ENCODE peak calls at places on chromosomes 12 and 14, in six cellular contexts. M is testis, J is H7, S is right atrium auricular region, T is Peyer's patch, H is stomach. Q is an unnamed sample. For H3K27me3, the result is how much of the 10 kb centered on the place peaks cover.

GRCh38 chr14:91611528-91611927 is 101.4 kb upstream of the PPP4R3A start:
- DNase-seq in M (no peak), J (no peak), S (no peak), T (no peak), H (no peak), Q (no peak)

GRCh38 chr14:75884198-75884611 is 97.6 kb downstream of the TGFB3 start:
- DNase-seq in M (no peak), J (peak), S (no peak), T (no peak), H (no peak), Q (no peak)

GRCh38 chr14:37021406-37021805 is 151.0 kb downstream of the SLC25A21 start:
- DNase-seq in M (no peak), J (no peak), S (no peak), T (no peak), H (no peak), Q (no peak)

GRCh38 chr12:51848843-51849735 is 571 bp upstream of the FIGNL2 start:
- DNase-seq in M (no peak), J (peak), S (no peak), T (no peak), H (no peak), Q (no peak)

GRCh38 chr14:95267306-95267705 is 52.4 kb downstream of the CLMN start:
- DNase-seq in M (no peak), J (no peak), S (no peak), T (no peak), H (no peak), Q (no peak)

GRCh38 chr12:96623818-96624217 is 134.4 kb downstream of the CFAP54 start:
- DNase-seq in M (no peak), J (no peak), S (no peak), T (no peak), H (no peak), Q (no peak)

GRCh38 chr14:39034481-39035296 is 68.3 kb downstream of the SEC23A start:
- DNase-seq in M (no peak), J (peak), S (no peak), T (no peak), H (no peak), Q (no peak)

GRCh38 chr14:58085877-58086276 is 66.1 kb downstream of the ARMH4 start:
- DNase-seq in M (no peak), J (no peak), S (no peak), T (no peak), H (no peak), Q (no peak)

GRCh38 chr12:14443531-14443930 is 78.0 kb downstream of the ATF7IP start:
- DNase-seq in M (no peak), J (no peak), S (no peak), T (no peak), H (no peak), Q (no peak)

GRCh38 chr12:103560604-103561101 is 26.4 kb upstream of the STAB2 start:
- DNase-seq in M (no peak), J (no peak), S (no peak), T (no peak), H (no peak), Q (no peak)

GRCh38 chr14:78143489-78144145 is 26.6 kb upstream of the NRXN3 start:
- DNase-seq in M (no peak), J (no peak), S (no peak), T (no peak), H (no peak), Q (no peak)

GRCh38 chr12:75917083-75917482 is 114.5 kb downstream of the PHLDA1 start:
- DNase-seq in M (no peak), J (no peak), S (no peak), T (no peak), H (no peak), Q (no peak)

GRCh38 chr12:48036818-48037217 is 32.5 kb upstream of the COL2A1 start:
- DNase-seq in M (no peak), J (peak), S (no peak), T (no peak), H (no peak), Q (no peak)

GRCh38 chr12:22994276-22994675 is 369.3 kb downstream of the ETNK1 start:
- DNase-seq in M (no peak), J (no peak), S (no peak), T (no peak), H (no peak), Q (no peak)

GRCh38 chr12:43278268-43278832 is 273.7 kb downstream of the ADAMTS20 start:
- DNase-seq in M (no peak), J (no peak), S (no peak), T (no peak), H (no peak), Q (no peak)

GRCh38 chr12:31370645-31371620 is 45.0 kb upstream of the SINHCAF start:
- DNase-seq in M (no peak), J (peak), S (no peak), T (peak), H (no peak), Q (no peak)

GRCh38 chr12:70101064-70101463 is 142.2 kb upstream of the CNOT2 start:
- DNase-seq in M (no peak), J (peak), S (no peak), T (no peak), H (no peak), Q (no peak)

GRCh38 chr14:89270439-89271227 is 146.4 kb downstream of the FOXN3 start:
- DNase-seq in M (no peak), J (no peak), S (no peak), T (peak), H (peak), Q (peak)

GRCh38 chr12:95446511-95446910 is 27.4 kb upstream of the METAP2 start:
- DNase-seq in M (peak), J (peak), S (peak), T (peak), H (peak), Q (no peak)

GRCh38 chr14:26992403-26993115 is 394.7 kb upstream of the NOVA1 start:
- DNase-seq in M (no peak), J (no peak), S (no peak), T (no peak), H (no peak), Q (no peak)

GRCh38 chr12:108747563-108747962 is 16.2 kb upstream of the CORO1C start:
- DNase-seq in M (no peak), J (no peak), S (no peak), T (no peak), H (no peak), Q (no peak)

GRCh38 chr12:91417649-91418048 is 235.0 kb upstream of the DCN start:
- DNase-seq in M (no peak), J (no peak), S (no peak), T (no peak), H (no peak), Q (no peak)

GRCh38 chr12:27780612-27781408 is 774 bp upstream of the MANSC4 start:
- DNase-seq in M (peak), J (peak), S (peak), T (no peak), H (peak), Q (peak)

GRCh38 chr12:74624206-74624605 is 86.6 kb downstream of the ATXN7L3B start:
- DNase-seq in M (no peak), J (no peak), S (no peak), T (no peak), H (no peak), Q (no peak)

GRCh38 chr12:82688619-82689018 is 1.9 kb downstream of the TMTC2 start:
- DNase-seq in M (no peak), J (no peak), S (no peak), T (no peak), H (no peak), Q (no peak)

GRCh38 chr12:87982208-87982607 is 47.0 kb downstream of the C12orf50 start:
- DNase-seq in M (no peak), J (no peak), S (no peak), T (no peak), H (no peak), Q (no peak)

GRCh38 chr12:95790912-95791849 is 617 bp upstream of the NTN4 start:
- DNase-seq in M (peak), J (peak), S (no peak), T (peak), H (no peak), Q (peak)

GRCh38 chr12:26374934-26375333 is 179.6 kb downstream of the SSPN start:
- DNase-seq in M (no peak), J (no peak), S (no peak), T (no peak), H (no peak), Q (no peak)

GRCh38 chr12:6083606-6084005 is 40.9 kb downstream of the VWF start:
- DNase-seq in M (no peak), J (no peak), S (no peak), T (no peak), H (no peak), Q (no peak)

GRCh38 chr14:32370720-32371119 is 41.6 kb downstream of the AKAP6 start:
- DNase-seq in M (no peak), J (no peak), S (no peak), T (no peak), H (no peak), Q (no peak)

GRCh38 chr14:103416916-103417315 is 31.7 kb downstream of the MARK3 start:
- DNase-seq in M (no peak), J (peak), S (no peak), T (no peak), H (no peak), Q (no peak)

GRCh38 chr14:61570961-61571299 is 124.4 kb upstream of the HIF1A start:
- DNase-seq in M (no peak), J (no peak), S (no peak), T (no peak), H (no peak), Q (no peak)

GRCh38 chr14:61570188-61570960 is 124.9 kb upstream of the HIF1A start:
- DNase-seq in M (no peak), J (no peak), S (peak), T (no peak), H (no peak), Q (no peak)

GRCh38 chr14:61568572-61569011 is 126.7 kb upstream of the HIF1A start:
- DNase-seq in M (no peak), J (peak), S (peak), T (peak), H (peak), Q (no peak)

GRCh38 chr14:61569308-61569707 is 126.0 kb upstream of the HIF1A start:
- DNase-seq in M (no peak), J (no peak), S (no peak), T (no peak), H (no peak), Q (no peak)

GRCh38 chr14:61569783-61570182 is 125.5 kb upstream of the HIF1A start:
- DNase-seq in M (no peak), J (no peak), S (peak), T (no peak), H (peak), Q (peak)
- H3K4me3 ChIP-seq in M (no peak), J (no peak), S (no peak), T (no peak), H (no peak), Q (no peak)

GRCh38 chr12:3757261-3757660 is 4.4 kb upstream of the CRACR2A start:
- DNase-seq in M (no peak), J (no peak), S (no peak), T (no peak), H (peak), Q (no peak)
- H3K27me3 ChIP-seq in M (under half), J (under half), S (under half), T (under half), H (under half), Q (under half)

GRCh38 chr14:60095781-60096450 is 4.2 kb downstream of the PCNX4 start:
- DNase-seq in M (no peak), J (no peak), S (no peak), T (no peak), H (no peak), Q (no peak)
- H3K4me3 ChIP-seq in M (no peak), J (no peak), S (no peak), T (no peak), H (no peak), Q (no peak)

GRCh38 chr14:93868165-93868564 is 59.0 kb upstream of the FAM181A start:
- DNase-seq in M (no peak), J (no peak), S (no peak), T (no peak), H (no peak), Q (no peak)

DNA sequence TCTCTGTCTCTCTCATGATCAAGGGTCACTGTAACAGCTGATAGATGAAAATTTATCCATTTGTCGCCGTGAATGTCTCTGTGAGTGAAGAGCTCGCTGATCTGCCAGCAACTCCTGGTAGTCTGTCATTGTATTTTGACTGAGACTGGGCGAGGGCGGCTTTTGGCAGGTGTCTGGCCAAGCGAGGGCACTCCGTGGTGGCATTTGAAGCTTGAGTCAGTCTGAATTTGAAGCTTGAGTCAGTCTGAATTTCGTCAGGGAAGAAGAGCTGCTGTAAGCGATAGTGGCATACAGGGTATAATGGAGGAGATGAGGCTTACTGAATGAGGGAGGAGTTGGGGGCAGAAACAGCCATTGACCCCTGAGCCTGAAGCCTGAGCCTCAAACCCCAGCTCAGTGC is 56.8 kb upstream of the FAM181A start:
- DNase-seq in M (no peak), J (no peak), S (no peak), T (no peak), H (no peak), Q (no peak)
- H3K27me3 ChIP-seq in M (under half), J (under half), S (under half), T (under half), H (under half), Q (under half)

GRCh38 chr12:121080909-121081308 is 41.9 kb upstream of the OASL start:
- DNase-seq in M (no peak), J (no peak), S (no peak), T (no peak), H (no peak), Q (no peak)
- H3K4me3 ChIP-seq in M (no peak), J (no peak), S (no peak), T (no peak), H (no peak), Q (no peak)

GRCh38 chr12:132218519-132218860 is 74.2 kb downstream of the NOC4L start:
- DNase-seq in M (no peak), J (no peak), S (no peak), T (no peak), H (no peak), Q (no peak)

GRCh38 chr12:132217800-132218518 is 73.7 kb downstream of the NOC4L start:
- DNase-seq in M (no peak), J (no peak), S (no peak), T (no peak), H (no peak), Q (no peak)

GRCh38 chr12:132217371-132217770 is 73.1 kb downstream of the NOC4L start:
- DNase-seq in M (no peak), J (no peak), S (no peak), T (no peak), H (no peak), Q (no peak)

GRCh38 chr12:132218915-132219314 is 74.7 kb downstream of the NOC4L start:
- DNase-seq in M (no peak), J (peak), S (no peak), T (no peak), H (no peak), Q (no peak)

GRCh38 chr12:132219323-132219722 is 75.1 kb downstream of the NOC4L start:
- DNase-seq in M (no peak), J (no peak), S (no peak), T (no peak), H (no peak), Q (no peak)
- H3K27me3 ChIP-seq in M (under half), J (under half), S (under half), T (under half), H (half or more), Q (under half)

DNA sequence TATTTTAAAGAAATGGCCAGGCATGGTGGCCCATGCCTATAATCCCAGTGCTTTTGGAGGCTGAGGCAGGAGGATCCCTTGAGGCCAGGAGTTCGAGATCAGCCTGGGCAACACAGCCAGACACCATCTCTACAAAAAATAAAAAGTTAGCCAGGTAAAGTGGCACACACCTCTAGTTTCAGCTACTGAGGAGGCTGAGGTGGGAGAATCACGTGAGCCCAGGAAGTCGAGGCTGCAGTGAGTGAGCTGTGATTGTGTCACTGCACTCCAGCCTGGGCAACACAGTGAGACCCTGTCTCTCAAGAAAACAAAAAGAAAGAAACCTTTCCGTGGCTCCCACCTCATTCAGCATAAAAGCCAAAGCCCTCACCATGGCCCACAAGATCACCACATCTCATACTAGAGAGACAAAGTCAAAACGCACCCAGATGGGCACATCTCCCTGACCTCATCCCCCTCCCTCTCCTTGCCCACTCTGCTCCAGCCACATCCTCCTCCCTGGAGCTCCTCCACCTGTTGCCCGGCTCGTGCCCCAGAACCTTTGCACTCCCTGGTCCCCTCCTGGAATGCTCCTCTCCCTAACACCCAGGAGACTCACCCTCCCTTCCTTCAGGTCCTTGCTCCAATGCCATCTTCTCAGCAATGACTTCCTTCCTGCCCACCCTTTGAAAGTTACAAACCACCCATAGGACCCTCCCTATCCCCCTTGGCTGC is 4.7 kb upstream of the SCARB1 start:
- DNase-seq in M (no peak), J (peak), S (no peak), T (no peak), H (no peak), Q (no peak)
- H3K4me3 ChIP-seq in M (no peak), J (no peak), S (no peak), T (no peak), H (no peak), Q (no peak)

Q was measured in lung.